ENCODE peak calls at places on chromosomes 12 and 14, in seven cellular contexts. N is HCT116, O is HepG2, H is suprapubic skin, R is spleen, D is transverse colon, T is stomach. J is an unnamed sample. For H3K36me3, the result is how much of the 10 kb centered on the place peaks cover.

GRCh38 chr14:69692542-69693053 is 74.3 kb upstream of the SRSF5 start:
- DNase-seq in N (no peak), O (no peak), H (no peak), R (no peak), D (no peak), T (no peak), J (no peak)

GRCh38 chr12:6049992-6050391 is 74.5 kb downstream of the VWF start:
- DNase-seq in N (no peak), O (peak), H (no peak), R (peak), D (no peak), T (no peak), J (no peak)

GRCh38 chr12:47088021-47088944 is 8.5 kb upstream of the AMIGO2 start:
- DNase-seq in N (no peak), O (peak), H (no peak), R (no peak), D (no peak), T (no peak), J (peak)

GRCh38 chr12:49260165-49260564 is 4.7 kb upstream of the TUBA1C start:
- DNase-seq in N (no peak), O (no peak), H (no peak), R (no peak), D (no peak), T (no peak), J (no peak)

GRCh38 chr12:6279631-6280030 is 30.9 kb upstream of the PLEKHG6 start:
- DNase-seq in N (no peak), O (no peak), H (peak), R (peak), D (no peak), T (no peak), J (no peak)

GRCh38 chr12:106984588-106985137 is 2.3 kb downstream of the MTERF2 start:
- DNase-seq in N (no peak), O (no peak), H (no peak), R (no peak), D (no peak), T (no peak), J (no peak)

GRCh38 chr14:52954346-52955214 is 3.7 kb upstream of the FERMT2 start:
- DNase-seq in N (no peak), O (no peak), H (no peak), R (no peak), D (no peak), T (no peak), J (no peak)

GRCh38 chr12:64207453-64207852 is 14.6 kb downstream of the KICS2 start:
- DNase-seq in N (no peak), O (peak), H (no peak), R (no peak), D (no peak), T (no peak), J (no peak)

GRCh38 chr12:49557187-49557916 is 10.6 kb downstream of the MCRS1 start:
- DNase-seq in N (no peak), O (no peak), H (no peak), R (peak), D (no peak), T (no peak), J (no peak)

GRCh38 chr12:91618281-91618680 is 435.7 kb upstream of the DCN start:
- DNase-seq in N (no peak), O (no peak), H (no peak), R (no peak), D (no peak), T (no peak), J (no peak)

GRCh38 chr12:95762123-95762785 is 28.3 kb downstream of the NTN4 start:
- DNase-seq in N (no peak), O (peak), H (no peak), R (no peak), D (no peak), T (peak), J (no peak)

GRCh38 chr12:94735985-94736384 is 85.6 kb upstream of the TMCC3 start:
- DNase-seq in N (no peak), O (no peak), H (no peak), R (no peak), D (no peak), T (no peak), J (no peak)

GRCh38 chr14:59363545-59364226 is 101.5 kb downstream of the GPR135 start:
- DNase-seq in N (no peak), O (no peak), H (no peak), R (no peak), D (no peak), T (no peak), J (no peak)

GRCh38 chr12:119145367-119145766 is 33.4 kb upstream of the HSPB8 start:
- DNase-seq in N (no peak), O (no peak), H (no peak), R (no peak), D (no peak), T (no peak), J (no peak)

GRCh38 chr12:58583541-58583940 is 336.8 kb downstream of the LRIG3 start:
- DNase-seq in N (no peak), O (no peak), H (no peak), R (no peak), D (no peak), T (no peak), J (no peak)

GRCh38 chr14:67704484-67705089 is 2.9 kb downstream of the RDH12 start:
- DNase-seq in N (peak), O (peak), H (no peak), R (no peak), D (no peak), T (no peak), J (peak)

GRCh38 chr14:95185452-95186392 is 28.4 kb upstream of the DICER1 start:
- DNase-seq in N (no peak), O (no peak), H (no peak), R (peak), D (peak), T (peak), J (no peak)

GRCh38 chr12:22172501-22172900 is 126.5 kb downstream of the CMAS start:
- DNase-seq in N (no peak), O (no peak), H (no peak), R (no peak), D (no peak), T (no peak), J (no peak)

GRCh38 chr14:75259946-75260545 is 18.6 kb upstream of the FOS start:
- DNase-seq in N (no peak), O (no peak), H (no peak), R (no peak), D (no peak), T (no peak), J (no peak)

DNA sequence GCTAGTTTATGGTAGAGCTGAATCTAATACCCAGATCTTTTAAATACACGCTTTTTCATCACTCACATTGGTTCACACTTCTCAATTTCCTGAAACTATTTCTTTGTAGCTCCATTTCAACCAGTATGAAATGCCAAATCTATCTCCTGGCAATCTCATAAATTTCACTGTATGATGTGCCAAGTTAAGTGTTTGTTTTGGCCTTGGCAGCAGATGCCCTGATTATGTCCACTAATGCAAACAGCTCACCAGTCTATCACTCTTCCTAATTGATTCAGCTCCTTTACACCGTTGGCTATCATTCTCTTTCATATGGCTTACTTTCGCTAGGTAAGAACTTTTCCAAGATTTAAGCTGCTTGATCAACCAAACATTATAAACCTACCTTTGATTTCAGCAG is 58.6 kb downstream of the ZFC3H1 start:
- DNase-seq in N (no peak), O (no peak), H (no peak), R (no peak), D (no peak), T (no peak), J (peak)
- H3K36me3 ChIP-seq in N (under half), O (under half), H (under half), R (under half), D (under half), T (under half), J (under half)

GRCh38 chr12:24810378-24810777 is 138.5 kb downstream of the BCAT1 start:
- DNase-seq in N (no peak), O (no peak), H (no peak), R (no peak), D (no peak), T (no peak), J (no peak)
- TF ChIP-seq POLR2AphosphoS5 in N (no peak), O (no peak), H (no peak), R (no peak), D (no peak), T (no peak), J (no peak)

GRCh38 chr14:96584199-96584906 is 82.2 kb downstream of the PAPOLA start:
- DNase-seq in N (peak), O (peak), H (peak), R (peak), D (peak), T (no peak), J (no peak)

GRCh38 chr14:96582641-96582980 is 80.4 kb downstream of the PAPOLA start:
- DNase-seq in N (no peak), O (no peak), H (peak), R (peak), D (no peak), T (no peak), J (no peak)

GRCh38 chr14:96584907-96585671 is 82.9 kb downstream of the PAPOLA start:
- DNase-seq in N (no peak), O (no peak), H (peak), R (peak), D (no peak), T (no peak), J (no peak)

GRCh38 chr14:96582995-96583394 is 80.8 kb downstream of the PAPOLA start:
- DNase-seq in N (no peak), O (no peak), H (no peak), R (peak), D (no peak), T (no peak), J (no peak)

DNA sequence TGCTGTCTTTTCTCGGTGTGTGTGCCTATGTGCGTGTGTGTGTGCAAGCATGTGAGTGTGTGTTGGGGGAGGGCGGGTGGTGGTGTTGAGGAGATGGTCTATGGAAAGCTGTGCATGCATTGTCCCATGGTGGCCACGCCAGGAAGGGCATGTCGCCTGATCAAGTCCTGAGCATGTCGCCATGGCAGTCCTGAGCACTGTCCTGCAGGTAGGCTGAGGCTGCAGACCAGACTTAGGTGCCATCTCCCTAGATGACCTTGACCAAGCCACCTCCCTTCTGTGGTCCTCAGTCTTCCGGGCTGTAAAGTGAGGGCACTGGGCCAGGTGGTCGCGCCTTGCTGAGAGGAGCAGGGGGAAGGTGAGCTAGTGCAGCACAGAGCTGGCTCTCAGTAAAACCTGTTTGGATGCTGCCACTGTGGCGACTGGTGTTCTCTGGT is 81.4 kb downstream of the PAPOLA start:
- DNase-seq in N (no peak), O (no peak), H (peak), R (peak), D (no peak), T (no peak), J (no peak)
- H3K36me3 ChIP-seq in N (under half), O (under half), H (under half), R (under half), D (under half), T (under half), J (under half)

GRCh38 chr12:40802656-40803055 is 110.4 kb downstream of the CNTN1 start:
- DNase-seq in N (no peak), O (no peak), H (no peak), R (no peak), D (no peak), T (no peak), J (no peak)
- TF ChIP-seq POLR2AphosphoS5 in N (no peak), O (no peak), H (no peak), R (no peak), D (no peak), T (no peak), J (peak)